ENCODE peak calls at places on chromosomes 16 and 17, in six cellular contexts. One of them, this sample, is unnamed.
A peak's percentile ranks its signal among the peaks of the same experiment; 100 is the strongest.

GRCh38 chr16:79439866-79440265 is 160.7 kb downstream of the MAF start:
- DNase-seq in psoas muscle: no peak
- DNase-seq in dorsolateral prefrontal cortex: no peak
- DNase-seq in brain microvascular endothelial cell: no peak
- DNase-seq in lung: no peak
- DNase-seq in heart right ventricle: no peak
- DNase-seq in this sample: no peak

GRCh38 chr17:14228903-14229302 is 7.8 kb downstream of the CDRT15 start:
- DNase-seq in heart right ventricle: no peak
- DNase-seq in psoas muscle: no peak
- DNase-seq in lung: no peak
- DNase-seq in brain microvascular endothelial cell: no peak
- DNase-seq in dorsolateral prefrontal cortex: no peak
- DNase-seq in this sample: peak; percentile 78

GRCh38 chr16:47644166-47644565 is 183.0 kb downstream of the PHKB start:
- DNase-seq in brain microvascular endothelial cell: peak; percentile 96
- DNase-seq in heart right ventricle: no peak
- DNase-seq in dorsolateral prefrontal cortex: no peak
- DNase-seq in lung: no peak
- DNase-seq in psoas muscle: no peak
- DNase-seq in this sample: peak; percentile 16

GRCh38 chr17:46199379-46199778 is 6.2 kb upstream of the KANSL1 start:
- DNase-seq in lung: no peak
- DNase-seq in dorsolateral prefrontal cortex: no peak
- DNase-seq in heart right ventricle: no peak
- DNase-seq in brain microvascular endothelial cell: no peak
- DNase-seq in psoas muscle: no peak
- DNase-seq in this sample: no peak

GRCh38 chr17:45070809-45071208 is 9.7 kb downstream of the NMT1 start:
- DNase-seq in heart right ventricle: no peak
- DNase-seq in brain microvascular endothelial cell: no peak
- DNase-seq in lung: no peak
- DNase-seq in psoas muscle: no peak
- DNase-seq in dorsolateral prefrontal cortex: no peak
- DNase-seq in this sample: no peak

GRCh38 chr16:23509763-23510153 is 536 bp downstream of the GGA2 start:
- DNase-seq in dorsolateral prefrontal cortex: no peak
- DNase-seq in psoas muscle: no peak
- DNase-seq in heart right ventricle: peak; percentile 17
- DNase-seq in lung: no peak
- DNase-seq in brain microvascular endothelial cell: peak; percentile 11
- DNase-seq in this sample: no peak

GRCh38 chr16:24580665-24581064 is 41.3 kb downstream of the RBBP6 start:
- DNase-seq in psoas muscle: no peak
- DNase-seq in heart right ventricle: no peak
- DNase-seq in lung: no peak
- DNase-seq in dorsolateral prefrontal cortex: no peak
- DNase-seq in brain microvascular endothelial cell: no peak
- DNase-seq in this sample: no peak

GRCh38 chr17:43418441-43419374 is 19.9 kb downstream of the ARL4D start:
- DNase-seq in lung: no peak
- DNase-seq in psoas muscle: peak; percentile 65
- DNase-seq in dorsolateral prefrontal cortex: peak; percentile 84
- DNase-seq in brain microvascular endothelial cell: peak; percentile 93
- DNase-seq in heart right ventricle: peak; percentile 42
- DNase-seq in this sample: peak; percentile 76

GRCh38 chr17:51765558-51766145 is 392.9 kb downstream of the CA10 start:
- DNase-seq in lung: no peak
- DNase-seq in psoas muscle: no peak
- DNase-seq in dorsolateral prefrontal cortex: no peak
- DNase-seq in brain microvascular endothelial cell: no peak
- DNase-seq in heart right ventricle: no peak
- DNase-seq in this sample: no peak

GRCh38 chr16:2013527-2013926 is 3.9 kb upstream of the ZNF598 start:
- DNase-seq in brain microvascular endothelial cell: no peak
- DNase-seq in psoas muscle: no peak
- DNase-seq in heart right ventricle: no peak
- DNase-seq in lung: no peak
- DNase-seq in dorsolateral prefrontal cortex: no peak
- DNase-seq in this sample: no peak

GRCh38 chr16:23504076-23504452 is 6.2 kb downstream of the GGA2 start:
- DNase-seq in dorsolateral prefrontal cortex: no peak
- DNase-seq in brain microvascular endothelial cell: peak; percentile 39
- DNase-seq in psoas muscle: peak; percentile 56
- DNase-seq in heart right ventricle: no peak
- DNase-seq in lung: peak; percentile 70
- DNase-seq in this sample: peak; percentile 14

GRCh38 chr17:61813211-61813610 is 50.1 kb downstream of the BRIP1 start:
- DNase-seq in psoas muscle: no peak
- DNase-seq in brain microvascular endothelial cell: no peak
- DNase-seq in lung: no peak
- DNase-seq in dorsolateral prefrontal cortex: no peak
- DNase-seq in heart right ventricle: no peak
- DNase-seq in this sample: no peak

GRCh38 chr16:46717692-46718091 is 28.2 kb downstream of the ORC6 start:
- DNase-seq in brain microvascular endothelial cell: no peak
- DNase-seq in dorsolateral prefrontal cortex: no peak
- DNase-seq in psoas muscle: no peak
- DNase-seq in heart right ventricle: no peak
- DNase-seq in lung: no peak
- DNase-seq in this sample: no peak

GRCh38 chr17:68812876-68813584 is 142.2 kb downstream of the ABCA8 start:
- DNase-seq in dorsolateral prefrontal cortex: no peak
- DNase-seq in brain microvascular endothelial cell: no peak
- DNase-seq in lung: no peak
- DNase-seq in heart right ventricle: no peak
- DNase-seq in psoas muscle: no peak
- DNase-seq in this sample: no peak

GRCh38 chr16:80147021-80147680 is 393.6 kb upstream of the DYNLRB2 start:
- DNase-seq in heart right ventricle: no peak
- DNase-seq in brain microvascular endothelial cell: no peak
- DNase-seq in psoas muscle: no peak
- DNase-seq in dorsolateral prefrontal cortex: no peak
- DNase-seq in lung: no peak
- DNase-seq in this sample: no peak

GRCh38 chr17:56653877-56654276 is 60.4 kb downstream of the NOG start:
- DNase-seq in dorsolateral prefrontal cortex: no peak
- DNase-seq in psoas muscle: no peak
- DNase-seq in brain microvascular endothelial cell: peak; percentile 39
- DNase-seq in lung: peak; percentile 37
- DNase-seq in heart right ventricle: no peak
- DNase-seq in this sample: no peak

DNA sequence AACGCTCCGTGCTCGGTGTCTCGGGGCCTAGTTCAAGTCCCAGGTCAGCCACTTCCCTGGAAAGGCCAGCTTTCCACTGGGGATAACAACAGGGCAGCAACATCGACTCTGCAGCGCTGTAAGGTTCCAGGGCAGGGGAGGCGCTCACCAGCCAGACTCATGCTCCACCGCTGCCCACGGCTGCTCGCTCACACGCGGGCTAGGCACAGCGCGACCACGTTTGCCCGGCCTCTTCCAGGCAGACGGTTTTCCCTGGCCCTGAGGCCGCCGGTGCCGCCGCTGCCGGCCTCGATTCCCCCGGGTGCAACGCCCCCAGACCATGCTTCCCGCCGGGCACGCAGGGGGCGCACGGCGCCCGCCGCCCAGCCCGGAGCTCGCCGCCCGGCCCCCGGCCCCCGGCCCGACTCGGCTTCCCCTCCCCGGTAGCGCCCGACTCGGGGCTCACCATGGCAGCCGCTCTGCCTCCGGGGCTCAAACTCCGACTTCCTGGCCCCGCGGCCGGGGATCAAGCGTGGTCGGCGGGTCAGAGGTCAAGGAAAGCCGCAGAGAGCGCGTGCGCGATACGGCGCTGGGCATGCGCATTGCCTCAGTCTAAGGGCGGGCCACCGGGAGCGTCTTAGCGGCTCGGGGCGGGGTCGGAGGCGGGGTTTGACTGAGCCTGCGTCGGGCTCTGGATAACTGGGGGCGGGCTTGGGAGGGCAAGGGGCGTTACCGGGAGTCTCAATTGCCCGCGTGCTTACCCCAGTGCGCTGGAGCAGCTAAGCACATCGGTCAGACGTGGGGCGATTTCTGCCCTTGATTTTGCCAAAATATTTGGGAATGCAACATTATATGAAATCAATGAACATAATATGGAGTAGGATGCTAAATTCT is at the start of gene PAM16:
- DNase-seq in lung: peak; percentile 98
- DNase-seq in brain microvascular endothelial cell: peak; percentile 91
- DNase-seq in psoas muscle: peak; percentile 98
- DNase-seq in heart right ventricle: peak; percentile 99
- DNase-seq in dorsolateral prefrontal cortex: peak; percentile 90
- DNase-seq in this sample: peak; percentile 57
- TF ChIP-seq CTCF in lung: no peak
- TF ChIP-seq CTCF in brain microvascular endothelial cell: no peak
- TF ChIP-seq CTCF in psoas muscle: peak; percentile 18
- TF ChIP-seq CTCF in heart right ventricle: no peak
- TF ChIP-seq CTCF in dorsolateral prefrontal cortex: no peak
- TF ChIP-seq CTCF in this sample: peak; percentile 13

DNA sequence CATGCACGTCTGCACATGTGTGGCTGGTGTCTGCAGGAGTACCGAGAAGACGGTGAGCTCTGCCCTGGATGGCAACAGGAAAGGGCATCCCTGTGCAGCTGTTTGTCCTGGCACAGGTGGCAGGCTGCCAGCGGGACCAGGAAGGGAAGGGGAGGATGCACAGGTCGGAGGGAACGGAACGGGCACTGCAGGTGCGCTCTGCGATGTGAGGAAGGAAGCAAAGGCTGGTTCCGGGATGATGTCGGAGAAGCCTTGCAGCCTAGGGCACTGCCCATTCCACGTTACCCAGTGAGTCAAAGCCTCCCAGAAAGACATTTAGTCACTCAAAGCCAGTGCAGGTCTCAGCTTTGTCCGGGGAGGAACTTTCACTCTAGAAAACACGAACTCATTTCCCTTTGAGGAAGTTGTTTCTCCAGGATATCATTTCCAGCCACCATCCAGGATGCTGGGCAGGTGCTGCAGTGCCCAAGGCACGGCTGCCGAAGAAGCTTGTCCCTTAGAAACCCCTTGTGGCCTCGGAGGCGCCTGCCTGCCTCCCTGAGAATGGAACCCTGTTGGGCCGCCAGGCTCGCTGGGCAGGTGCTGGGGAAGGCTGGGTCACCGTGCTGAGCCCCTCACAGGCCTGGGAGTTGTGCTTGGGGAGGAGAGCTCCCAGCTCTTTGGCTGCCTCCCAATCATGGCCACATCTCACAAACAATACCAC is 4.5 kb upstream of the TMEM235 start:
- DNase-seq in dorsolateral prefrontal cortex: no peak
- DNase-seq in heart right ventricle: no peak
- DNase-seq in psoas muscle: no peak
- DNase-seq in brain microvascular endothelial cell: no peak
- DNase-seq in lung: no peak
- DNase-seq in this sample: no peak
- H3K4me3 ChIP-seq in dorsolateral prefrontal cortex: no peak overlapping the region
- H3K4me3 ChIP-seq in heart right ventricle: no peak overlapping the region
- H3K4me3 ChIP-seq in psoas muscle: no peak overlapping the region
- H3K4me3 ChIP-seq in brain microvascular endothelial cell: no peak overlapping the region
- H3K4me3 ChIP-seq in lung: no peak overlapping the region
- H3K4me3 ChIP-seq in this sample: no peak overlapping the region

DNA sequence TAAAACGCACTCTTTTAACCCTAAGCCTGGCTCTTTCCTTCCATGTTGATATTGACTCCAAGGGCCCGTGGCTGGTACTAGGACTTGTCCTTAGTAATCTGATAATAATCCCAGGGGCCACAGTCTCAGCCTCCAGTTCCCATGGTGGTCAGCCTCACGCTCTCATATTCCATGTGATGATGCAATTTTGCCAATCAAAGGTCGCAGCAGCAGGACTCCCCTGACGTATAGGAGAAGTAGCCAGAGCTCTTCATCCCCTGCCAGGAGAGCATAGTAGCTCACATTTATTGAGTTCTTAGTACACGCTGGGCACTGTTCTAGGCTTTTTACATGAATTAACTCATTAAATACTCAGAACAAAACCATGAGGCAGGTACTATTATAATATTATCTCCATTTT is 42.4 kb downstream of the CD300LF start:
- DNase-seq in dorsolateral prefrontal cortex: no peak
- DNase-seq in brain microvascular endothelial cell: no peak
- DNase-seq in psoas muscle: no peak
- DNase-seq in lung: no peak
- DNase-seq in heart right ventricle: no peak
- DNase-seq in this sample: no peak
- H3K27me3 ChIP-seq in dorsolateral prefrontal cortex: peaks cover 4% of the 10 kb centered on the region
- H3K27me3 ChIP-seq in brain microvascular endothelial cell: no peaks in the 10 kb centered on the region
- H3K27me3 ChIP-seq in psoas muscle: no peaks in the 10 kb centered on the region
- H3K27me3 ChIP-seq in lung: no peaks in the 10 kb centered on the region
- H3K27me3 ChIP-seq in heart right ventricle: peaks cover 10% of the 10 kb centered on the region
- H3K27me3 ChIP-seq in this sample: no peaks in the 10 kb centered on the region

GRCh38 chr16:84314373-84314772 is 19.7 kb downstream of the WFDC1 start:
- DNase-seq in lung: no peak
- DNase-seq in dorsolateral prefrontal cortex: no peak
- DNase-seq in brain microvascular endothelial cell: no peak
- DNase-seq in heart right ventricle: no peak
- DNase-seq in psoas muscle: no peak
- DNase-seq in this sample: no peak

GRCh38 chr16:84314814-84315213 is 20.1 kb downstream of the WFDC1 start:
- DNase-seq in heart right ventricle: no peak
- DNase-seq in psoas muscle: no peak
- DNase-seq in lung: no peak
- DNase-seq in dorsolateral prefrontal cortex: no peak
- DNase-seq in brain microvascular endothelial cell: peak; percentile 2
- DNase-seq in this sample: no peak

GRCh38 chr16:84312783-84313382 is 18.2 kb downstream of the WFDC1 start:
- DNase-seq in psoas muscle: no peak
- DNase-seq in heart right ventricle: no peak
- DNase-seq in dorsolateral prefrontal cortex: no peak
- DNase-seq in brain microvascular endothelial cell: no peak
- DNase-seq in lung: no peak
- DNase-seq in this sample: no peak

GRCh38 chr16:84313921-84314320 is 19.2 kb downstream of the WFDC1 start:
- DNase-seq in psoas muscle: no peak
- DNase-seq in lung: no peak
- DNase-seq in brain microvascular endothelial cell: no peak
- DNase-seq in dorsolateral prefrontal cortex: no peak
- DNase-seq in heart right ventricle: no peak
- DNase-seq in this sample: no peak

DNA sequence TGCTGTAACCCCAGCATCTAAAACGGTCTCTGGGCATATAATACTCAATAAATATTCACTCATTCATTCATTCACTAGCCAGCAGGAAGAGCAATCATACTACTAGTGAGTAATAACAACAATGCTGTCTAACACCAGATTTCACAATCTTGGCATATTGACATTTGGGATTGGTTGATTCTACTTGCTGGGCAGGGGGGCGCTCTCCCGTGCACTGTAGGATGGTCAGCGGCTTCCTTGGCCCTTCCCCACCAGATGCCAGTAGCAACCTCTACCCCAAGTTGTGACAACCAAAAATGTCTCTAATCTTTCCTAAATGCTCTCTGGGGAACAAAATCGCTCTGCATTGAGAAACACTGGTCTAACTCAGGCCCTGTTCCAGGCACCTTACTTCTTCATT is 20.7 kb downstream of the WFDC1 start:
- DNase-seq in lung: no peak
- DNase-seq in dorsolateral prefrontal cortex: no peak
- DNase-seq in brain microvascular endothelial cell: no peak
- DNase-seq in heart right ventricle: no peak
- DNase-seq in psoas muscle: no peak
- DNase-seq in this sample: no peak
- TF ChIP-seq CTCF in lung: no peak
- TF ChIP-seq CTCF in dorsolateral prefrontal cortex: no peak
- TF ChIP-seq CTCF in brain microvascular endothelial cell: no peak
- TF ChIP-seq CTCF in heart right ventricle: no peak
- TF ChIP-seq CTCF in psoas muscle: no peak
- TF ChIP-seq CTCF in this sample: no peak

This sample was measured in BJ.